ENCODE peak calls at places on chromosome 4, in five cellular contexts. One of them, this sample, is unnamed.

GRCh38 chr4:33649015-33649414 is 2595.3 kb downstream of the ARAP2 start:
- DNase-seq in astrocyte: peak; percentile 1
- DNase-seq in ascending aorta: no peak
- DNase-seq in brain microvascular endothelial cell: no peak
- DNase-seq in gastrocnemius medialis: no peak
- DNase-seq in this sample: peak; percentile 54

GRCh38 chr4:36255575-36255974 is 11.3 kb upstream of the ARAP2 start:
- DNase-seq in gastrocnemius medialis: no peak
- DNase-seq in astrocyte: no peak
- DNase-seq in ascending aorta: no peak
- DNase-seq in brain microvascular endothelial cell: no peak
- DNase-seq in this sample: no peak

GRCh38 chr4:88613417-88613875 is 21.2 kb downstream of the HERC3 start:
- DNase-seq in ascending aorta: no peak
- DNase-seq in brain microvascular endothelial cell: no peak
- DNase-seq in astrocyte: no peak
- DNase-seq in gastrocnemius medialis: peak; percentile 23
- DNase-seq in this sample: no peak

GRCh38 chr4:3301450-3302163 is 8.8 kb downstream of the RGS12 start:
- DNase-seq in astrocyte: no peak
- DNase-seq in ascending aorta: no peak
- DNase-seq in brain microvascular endothelial cell: no peak
- DNase-seq in gastrocnemius medialis: no peak
- DNase-seq in this sample: no peak

GRCh38 chr4:107736924-107737448 is 17.0 kb upstream of the PAPSS1 start:
- DNase-seq in ascending aorta: no peak
- DNase-seq in brain microvascular endothelial cell: no peak
- DNase-seq in astrocyte: no peak
- DNase-seq in gastrocnemius medialis: no peak
- DNase-seq in this sample: peak; percentile 62

GRCh38 chr4:123349401-123350190 is 47.0 kb upstream of the SPRY1 start:
- DNase-seq in brain microvascular endothelial cell: no peak
- DNase-seq in ascending aorta: no peak
- DNase-seq in astrocyte: peak; percentile 65
- DNase-seq in gastrocnemius medialis: no peak
- DNase-seq in this sample: no peak

GRCh38 chr4:86556791-86557415 is 37.2 kb upstream of the PTPN13 start:
- DNase-seq in ascending aorta: no peak
- DNase-seq in astrocyte: peak; percentile 23
- DNase-seq in gastrocnemius medialis: no peak
- DNase-seq in brain microvascular endothelial cell: no peak
- DNase-seq in this sample: no peak

GRCh38 chr4:107719927-107720722 is at the start of gene PAPSS1:
- DNase-seq in astrocyte: peak; percentile 91
- DNase-seq in ascending aorta: peak; percentile 90
- DNase-seq in brain microvascular endothelial cell: peak; percentile 95
- DNase-seq in gastrocnemius medialis: peak; percentile 95
- DNase-seq in this sample: peak; percentile 96

GRCh38 chr4:89249716-89250361 is 57.8 kb downstream of the GPRIN3 start:
- DNase-seq in ascending aorta: no peak
- DNase-seq in brain microvascular endothelial cell: no peak
- DNase-seq in astrocyte: no peak
- DNase-seq in gastrocnemius medialis: no peak
- DNase-seq in this sample: no peak

GRCh38 chr4:133151681-133152329 is 2.7 kb downstream of the PCDH10 start:
- DNase-seq in gastrocnemius medialis: no peak
- DNase-seq in brain microvascular endothelial cell: peak; percentile 9
- DNase-seq in astrocyte: peak; percentile 48
- DNase-seq in ascending aorta: no peak
- DNase-seq in this sample: no peak
- TF ChIP-seq CTCF in gastrocnemius medialis: no peak
- TF ChIP-seq CTCF in brain microvascular endothelial cell: peak; percentile 54
- TF ChIP-seq CTCF in astrocyte: no peak
- TF ChIP-seq CTCF in ascending aorta: peak; percentile 41
- TF ChIP-seq CTCF in this sample: no peak

DNA sequence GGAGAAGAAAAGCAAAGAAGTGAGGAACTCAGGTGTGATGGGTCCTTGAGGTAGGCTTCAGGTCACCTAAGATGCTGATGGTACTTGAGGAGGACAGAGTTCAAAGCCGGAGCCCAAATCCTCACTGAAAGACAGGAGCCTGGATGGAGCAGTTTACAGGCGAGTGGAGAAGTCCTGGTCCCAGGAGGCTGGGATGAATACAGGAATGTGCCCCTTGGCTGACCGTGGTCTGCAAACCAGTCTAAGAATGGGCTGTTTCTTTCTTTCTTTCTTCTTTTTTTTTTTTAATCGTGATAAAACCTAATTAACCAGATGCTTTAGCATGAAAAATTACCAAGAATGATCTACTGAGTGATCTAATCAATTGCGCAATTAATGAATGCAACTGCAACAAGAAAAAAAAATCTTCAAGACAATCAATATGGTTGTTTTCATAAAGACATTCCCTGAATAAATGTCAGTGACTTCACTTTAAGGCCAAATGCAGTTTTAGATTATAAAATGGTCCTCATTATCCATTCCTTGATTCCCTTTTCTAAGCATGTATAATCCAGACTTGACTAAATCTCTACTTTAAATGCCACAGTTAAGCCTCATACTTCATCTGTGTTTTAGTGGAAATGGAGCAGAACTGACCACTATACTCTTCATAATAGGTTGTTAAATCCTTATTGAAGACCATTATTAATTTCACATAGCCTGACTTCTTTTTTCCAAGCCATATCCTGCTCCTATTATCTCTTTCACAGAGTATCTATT is 51.5 kb upstream of the SETD7 start:
- DNase-seq in astrocyte: no peak
- DNase-seq in ascending aorta: no peak
- DNase-seq in brain microvascular endothelial cell: no peak
- DNase-seq in gastrocnemius medialis: no peak
- DNase-seq in this sample: no peak
- H3K4me3 ChIP-seq in astrocyte: no peak overlapping the region
- H3K4me3 ChIP-seq in ascending aorta: no peak overlapping the region
- H3K4me3 ChIP-seq in brain microvascular endothelial cell: no peak overlapping the region
- H3K4me3 ChIP-seq in gastrocnemius medialis: peak overlapping the region; percentile 35
- H3K4me3 ChIP-seq in this sample: no peak overlapping the region

GRCh38 chr4:17280266-17280665 is 231.6 kb downstream of the QDPR start:
- DNase-seq in gastrocnemius medialis: no peak
- DNase-seq in astrocyte: no peak
- DNase-seq in ascending aorta: no peak
- DNase-seq in brain microvascular endothelial cell: no peak
- DNase-seq in this sample: no peak
- TF ChIP-seq CTCF in gastrocnemius medialis: no peak
- TF ChIP-seq CTCF in astrocyte: no peak
- TF ChIP-seq CTCF in ascending aorta: no peak
- TF ChIP-seq CTCF in brain microvascular endothelial cell: no peak
- TF ChIP-seq CTCF in this sample: no peak

DNA sequence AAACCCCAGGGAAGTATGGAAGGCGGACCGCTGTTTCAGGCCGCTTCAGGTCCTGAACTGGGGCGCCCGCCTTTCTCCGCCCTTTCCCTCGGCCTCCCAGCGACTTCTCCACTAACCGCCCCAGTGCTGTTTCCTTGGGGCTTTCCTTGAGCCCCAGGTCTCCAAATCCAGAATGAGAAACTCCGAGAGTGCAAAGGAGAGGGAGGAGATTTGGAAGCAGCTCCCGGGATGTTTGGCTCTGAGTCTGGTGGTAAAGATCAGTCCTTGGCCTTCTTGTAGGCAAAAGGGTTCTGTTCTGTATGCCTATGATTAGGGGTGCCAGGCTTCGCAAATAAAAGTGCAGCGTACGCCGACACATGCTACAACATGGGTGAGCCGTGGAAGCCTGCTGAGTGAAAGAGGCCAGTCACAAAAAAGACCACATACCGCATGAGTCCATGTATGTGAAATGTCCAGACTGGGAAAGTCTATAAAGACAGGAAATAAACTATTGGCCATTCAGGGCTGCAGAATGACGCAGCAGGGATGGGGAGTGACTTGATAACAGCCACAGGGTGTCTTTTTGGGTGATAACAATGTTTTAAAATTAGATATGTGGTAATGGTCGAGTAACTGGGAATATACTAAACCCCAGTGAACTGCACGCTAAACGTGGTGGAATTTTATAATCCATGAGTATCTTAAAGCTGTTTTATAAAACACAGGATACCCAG is 99.8 kb downstream of the TRAPPC11 start:
- DNase-seq in astrocyte: no peak
- DNase-seq in gastrocnemius medialis: no peak
- DNase-seq in ascending aorta: no peak
- DNase-seq in brain microvascular endothelial cell: no peak
- DNase-seq in this sample: no peak
- H3K4me3 ChIP-seq in astrocyte: no peak overlapping the region
- H3K4me3 ChIP-seq in gastrocnemius medialis: peak overlapping the region; percentile 7
- H3K4me3 ChIP-seq in ascending aorta: no peak overlapping the region
- H3K4me3 ChIP-seq in brain microvascular endothelial cell: no peak overlapping the region
- H3K4me3 ChIP-seq in this sample: no peak overlapping the region

DNA sequence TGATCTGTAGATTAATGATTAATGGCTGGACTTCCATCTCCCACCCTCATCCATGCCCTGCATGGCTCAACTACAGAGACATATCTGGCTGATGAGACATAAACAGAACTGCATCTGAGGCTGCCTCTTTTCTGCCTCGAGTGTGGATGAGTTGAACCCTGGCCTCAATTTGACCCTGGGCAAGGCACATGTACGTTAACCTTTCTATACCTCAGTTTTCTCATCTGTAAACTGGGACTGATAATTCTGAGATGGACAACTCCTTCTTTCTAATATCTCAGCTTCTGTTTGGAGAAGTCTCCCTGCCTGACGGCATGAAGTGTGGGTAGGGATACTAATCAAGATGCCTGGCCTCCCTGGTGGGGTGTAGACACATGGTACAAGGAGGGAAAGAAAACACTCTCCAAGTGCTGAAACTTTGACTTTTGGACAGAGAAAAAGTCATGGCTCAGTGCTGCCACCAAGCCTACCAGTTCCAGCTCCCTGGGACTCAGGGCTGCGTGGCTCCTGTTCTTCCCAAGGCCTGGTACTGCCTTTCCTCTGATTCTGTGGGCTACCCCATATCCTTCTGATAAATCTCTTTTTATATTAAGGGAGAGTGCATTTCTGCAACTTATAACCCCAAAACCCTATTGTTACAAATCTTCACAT is 64.4 kb downstream of the HAUS3 start:
- DNase-seq in ascending aorta: no peak
- DNase-seq in gastrocnemius medialis: no peak
- DNase-seq in brain microvascular endothelial cell: no peak
- DNase-seq in astrocyte: no peak
- DNase-seq in this sample: no peak
- TF ChIP-seq CTCF in ascending aorta: no peak
- TF ChIP-seq CTCF in gastrocnemius medialis: no peak
- TF ChIP-seq CTCF in brain microvascular endothelial cell: peak; percentile 55
- TF ChIP-seq CTCF in astrocyte: peak; percentile 5
- TF ChIP-seq CTCF in this sample: no peak

This sample was measured in AG10803.